ENCODE peak calls at places on chromosomes 4 and X, in six cellular contexts. One of them, this sample, is unnamed.

GRCh38 chr4:101356928-101357327 is 9.6 kb upstream of the PPP3CA start:
- DNase-seq in stomach: peak; percentile 68
- DNase-seq in foreskin keratinocyte: peak; percentile 99
- DNase-seq in H9: no peak
- DNase-seq in dorsolateral prefrontal cortex: no peak
- DNase-seq in heart right ventricle: no peak
- DNase-seq in this sample: peak; percentile 92

GRCh38 chr4:77818077-77818666 is 996 bp downstream of the CNOT6L start:
- DNase-seq in heart right ventricle: peak; percentile 71
- DNase-seq in foreskin keratinocyte: peak; percentile 79
- DNase-seq in H9: peak; percentile 66
- DNase-seq in stomach: peak; percentile 76
- DNase-seq in dorsolateral prefrontal cortex: peak; percentile 68
- DNase-seq in this sample: peak; percentile 83

GRCh38 chrX:85561216-85561615 is 181.8 kb upstream of the POF1B start:
- DNase-seq in foreskin keratinocyte: no peak
- DNase-seq in H9: no peak
- DNase-seq in stomach: no peak
- DNase-seq in dorsolateral prefrontal cortex: no peak
- DNase-seq in heart right ventricle: no peak
- DNase-seq in this sample: no peak

GRCh38 chr4:104641427-104641826 is 146.7 kb upstream of the CXXC4 start:
- DNase-seq in dorsolateral prefrontal cortex: no peak
- DNase-seq in foreskin keratinocyte: no peak
- DNase-seq in stomach: no peak
- DNase-seq in H9: no peak
- DNase-seq in heart right ventricle: no peak
- DNase-seq in this sample: no peak

GRCh38 chrX:53918697-53919096 is 125.6 kb downstream of the PHF8 start:
- DNase-seq in stomach: no peak
- DNase-seq in foreskin keratinocyte: no peak
- DNase-seq in dorsolateral prefrontal cortex: no peak
- DNase-seq in H9: no peak
- DNase-seq in heart right ventricle: no peak
- DNase-seq in this sample: no peak

GRCh38 chrX:86460760-86461159 is 312.5 kb downstream of the DACH2 start:
- DNase-seq in heart right ventricle: no peak
- DNase-seq in stomach: no peak
- DNase-seq in H9: no peak
- DNase-seq in dorsolateral prefrontal cortex: no peak
- DNase-seq in foreskin keratinocyte: no peak
- DNase-seq in this sample: no peak

GRCh38 chr4:123217676-123218075 is 178.9 kb upstream of the SPRY1 start:
- DNase-seq in H9: no peak
- DNase-seq in foreskin keratinocyte: no peak
- DNase-seq in dorsolateral prefrontal cortex: no peak
- DNase-seq in heart right ventricle: no peak
- DNase-seq in stomach: no peak
- DNase-seq in this sample: no peak

GRCh38 chrX:46617906-46618305 is 44.3 kb downstream of the CHST7 start:
- DNase-seq in foreskin keratinocyte: no peak
- DNase-seq in heart right ventricle: no peak
- DNase-seq in H9: no peak
- DNase-seq in dorsolateral prefrontal cortex: no peak
- DNase-seq in stomach: no peak
- DNase-seq in this sample: no peak

GRCh38 chr4:37244583-37245390 is at the start of gene NWD2:
- DNase-seq in stomach: no peak
- DNase-seq in dorsolateral prefrontal cortex: peak; percentile 54
- DNase-seq in foreskin keratinocyte: peak; percentile 16
- DNase-seq in heart right ventricle: peak; percentile 7
- DNase-seq in H9: peak; percentile 44
- DNase-seq in this sample: no peak

DNA sequence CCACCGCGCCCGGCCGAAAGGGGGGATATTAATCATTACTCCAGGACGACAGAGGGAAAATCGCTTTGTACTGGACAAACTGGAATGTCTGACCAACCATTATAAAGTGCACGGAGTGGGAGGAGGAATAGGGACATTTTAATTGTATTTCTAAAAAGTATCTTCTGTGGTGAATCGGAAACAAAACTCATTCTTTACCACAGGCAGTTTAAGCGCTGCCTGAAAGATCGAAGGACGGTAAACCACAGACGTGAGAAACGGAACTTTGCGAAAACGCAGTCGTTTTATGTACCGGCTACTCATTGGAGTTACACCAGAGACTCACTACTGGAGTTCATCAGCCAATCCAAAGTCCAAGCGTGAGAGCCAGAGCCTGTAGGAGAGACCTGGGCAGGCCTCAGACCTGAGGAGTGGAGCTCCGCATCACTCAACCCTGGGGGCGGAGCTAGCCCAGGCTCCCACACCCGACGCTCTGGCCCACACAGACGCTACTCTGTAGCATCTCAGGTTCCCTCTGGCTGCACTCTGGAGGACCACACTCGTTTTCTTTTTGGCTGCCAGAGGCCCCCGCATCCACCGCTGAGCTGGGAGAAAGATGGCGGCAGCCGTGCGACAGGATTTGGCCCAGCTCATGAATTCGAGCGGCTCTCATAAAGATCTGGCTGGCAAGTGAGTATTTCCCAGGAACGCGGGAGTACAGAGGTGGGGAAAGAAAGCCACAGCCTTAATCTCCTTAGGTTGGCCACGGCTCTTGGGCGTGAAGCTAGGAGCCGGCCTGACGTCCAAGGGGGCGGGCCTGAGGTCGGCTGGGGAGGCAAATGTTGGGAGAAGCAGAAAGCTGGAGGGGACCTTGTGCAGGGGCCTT is at the start of gene COPS4:
- DNase-seq in H9: peak; percentile 99
- DNase-seq in foreskin keratinocyte: peak; percentile 100
- DNase-seq in stomach: peak; percentile 96
- DNase-seq in dorsolateral prefrontal cortex: peak; percentile 99
- DNase-seq in heart right ventricle: peak; percentile 92
- DNase-seq in this sample: peak; percentile 97
- TF ChIP-seq CTCF in H9: peak; percentile 48
- TF ChIP-seq CTCF in foreskin keratinocyte: peak; percentile 35
- TF ChIP-seq CTCF in stomach: no peak
- TF ChIP-seq CTCF in dorsolateral prefrontal cortex: peak; percentile 32
- TF ChIP-seq CTCF in heart right ventricle: peak; percentile 37
- TF ChIP-seq CTCF in this sample: no peak

DNA sequence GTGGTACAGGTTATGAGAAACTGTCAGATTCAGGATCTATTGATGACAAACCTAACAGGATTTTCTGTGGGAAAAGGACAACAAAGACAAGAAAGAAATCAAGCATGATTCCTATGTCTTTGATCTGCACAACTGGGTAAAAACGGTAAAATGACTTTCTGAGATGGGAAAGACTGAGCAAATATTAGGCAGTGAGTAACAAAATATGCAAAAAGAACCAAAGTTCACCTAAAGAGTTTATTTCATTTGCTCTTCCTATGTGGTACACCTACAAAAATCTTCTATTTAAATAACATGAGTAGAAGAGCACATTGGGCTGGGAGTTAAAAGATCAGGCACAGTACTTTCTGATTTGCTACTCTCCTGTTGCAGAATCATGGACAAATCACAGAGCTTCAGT is 37.6 kb downstream of the NFXL1 start:
- DNase-seq in H9: no peak
- DNase-seq in dorsolateral prefrontal cortex: no peak
- DNase-seq in heart right ventricle: no peak
- DNase-seq in stomach: no peak
- DNase-seq in foreskin keratinocyte: no peak
- DNase-seq in this sample: no peak
- H3K27ac ChIP-seq in H9: no peak overlapping the region
- H3K27ac ChIP-seq in dorsolateral prefrontal cortex: no peak overlapping the region
- H3K27ac ChIP-seq in heart right ventricle: no peak overlapping the region
- H3K27ac ChIP-seq in stomach: no peak overlapping the region
- H3K27ac ChIP-seq in foreskin keratinocyte: no peak overlapping the region
- H3K27ac ChIP-seq in this sample: no peak overlapping the region

DNA sequence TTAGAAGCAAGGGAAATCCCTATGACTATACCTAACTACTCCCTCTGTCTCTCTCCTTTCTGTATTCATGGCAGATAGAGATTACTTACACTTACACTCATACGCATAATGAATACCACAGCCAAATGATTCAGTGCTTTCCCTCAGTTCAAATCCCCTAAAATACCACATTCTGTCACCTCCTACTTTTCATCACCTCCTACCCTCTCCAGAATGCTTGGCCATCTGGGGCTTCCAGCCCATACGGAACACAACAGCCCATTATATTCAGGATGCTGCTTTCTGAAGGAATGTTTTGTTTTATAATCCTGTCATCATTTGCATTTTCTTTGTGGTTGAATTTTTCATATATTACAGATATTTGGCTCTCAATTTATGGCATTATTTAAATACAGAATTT is 361.6 kb downstream of the GRIA2 start:
- DNase-seq in foreskin keratinocyte: no peak
- DNase-seq in dorsolateral prefrontal cortex: peak; percentile 44
- DNase-seq in stomach: no peak
- DNase-seq in heart right ventricle: no peak
- DNase-seq in H9: no peak
- DNase-seq in this sample: no peak
- TF ChIP-seq CTCF in foreskin keratinocyte: no peak
- TF ChIP-seq CTCF in dorsolateral prefrontal cortex: no peak
- TF ChIP-seq CTCF in stomach: no peak
- TF ChIP-seq CTCF in heart right ventricle: no peak
- TF ChIP-seq CTCF in H9: no peak
- TF ChIP-seq CTCF in this sample: no peak

DNA sequence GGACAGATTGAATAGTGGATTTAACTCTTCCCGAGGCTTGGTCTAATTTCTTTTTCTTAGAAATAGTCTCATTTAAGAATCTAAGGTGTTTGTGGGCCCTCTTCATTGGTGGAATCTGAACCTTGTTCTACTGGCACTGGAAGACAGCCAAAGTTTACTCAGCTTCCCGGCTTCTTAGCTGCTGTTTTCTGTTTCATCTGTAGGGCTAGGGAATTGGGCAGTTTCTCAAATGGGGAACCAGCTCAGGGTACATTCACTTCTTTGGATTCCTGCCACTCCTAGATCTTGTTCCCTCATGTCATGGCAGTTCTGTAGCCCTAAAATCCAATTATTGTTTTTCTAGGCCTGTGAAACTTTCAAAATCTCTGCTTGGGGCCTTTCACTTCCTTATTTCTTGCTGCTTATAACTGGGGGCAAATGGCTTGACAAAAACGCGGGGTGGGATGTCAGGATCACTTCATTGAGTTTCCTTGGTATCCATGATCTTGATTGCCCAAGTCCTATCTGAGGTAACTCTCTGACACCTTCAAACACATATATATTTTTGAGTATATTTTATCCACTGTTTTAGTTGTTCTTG is 985.0 kb downstream of the C4orf33 start:
- DNase-seq in H9: no peak
- DNase-seq in foreskin keratinocyte: peak; percentile 19
- DNase-seq in heart right ventricle: no peak
- DNase-seq in dorsolateral prefrontal cortex: no peak
- DNase-seq in stomach: no peak
- DNase-seq in this sample: no peak
- H3K27ac ChIP-seq in H9: no peak overlapping the region
- H3K27ac ChIP-seq in foreskin keratinocyte: no peak overlapping the region
- H3K27ac ChIP-seq in heart right ventricle: no peak overlapping the region
- H3K27ac ChIP-seq in dorsolateral prefrontal cortex: no peak overlapping the region
- H3K27ac ChIP-seq in stomach: no peak overlapping the region
- H3K27ac ChIP-seq in this sample: no peak overlapping the region